ENCODE peak calls at places on chromosome 7, in four cellular contexts. S is astrocyte of the spinal cord; F is hepatic stellate cell; T is activated CD4-positive, alpha-beta memory T cell treated with anti-CD3 and anti-CD28 coated beads for 36 hours. U is an unnamed sample.

GRCh38 chr7:5417106-5418071 is 6.2 kb downstream of the TNRC18 start:
- DNase-seq in S (no peak), T (no peak), F (peak), U (no peak)

GRCh38 chr7:5248201-5248885 is 34.4 kb upstream of the SLC29A4 start:
- DNase-seq in T (no peak), F (no peak), S (peak), U (no peak)

GRCh38 chr7:116120839-116121238 is 89.5 kb upstream of the TES start:
- DNase-seq in F (no peak), S (no peak), T (no peak), U (no peak)

GRCh38 chr7:5636914-5637313 is 144.5 kb downstream of the RNF216 start:
- DNase-seq in F (peak), T (no peak), S (peak), U (peak)

GRCh38 chr7:151793531-151793935 is 83.4 kb downstream of the PRKAG2 start:
- DNase-seq in F (no peak), T (no peak), S (no peak), U (no peak)

GRCh38 chr7:32660936-32661335 is 165.6 kb downstream of the AVL9 start:
- DNase-seq in S (no peak), T (no peak), F (no peak), U (no peak)

GRCh38 chr7:21367081-21367480 is 60.8 kb upstream of the SP4 start:
- DNase-seq in F (no peak), S (no peak), T (no peak), U (no peak)

GRCh38 chr7:21916629-21917028 is 29.1 kb downstream of the CDCA7L start:
- DNase-seq in T (no peak), S (no peak), F (no peak), U (no peak)

GRCh38 chr7:128763541-128763940 is 12.1 kb downstream of the OPN1SW start:
- DNase-seq in S (no peak), T (no peak), F (no peak), U (no peak)

GRCh38 chr7:74289660-74290589 is 718 bp downstream of the CLIP2 start:
- DNase-seq in S (no peak), F (peak), T (peak), U (peak)

GRCh38 chr7:98674881-98675280 is 57.8 kb downstream of the NPTX2 start:
- DNase-seq in F (no peak), S (no peak), T (no peak), U (no peak)

GRCh38 chr7:73809454-73810090 is 21.2 kb upstream of the CLDN4 start:
- DNase-seq in S (no peak), F (no peak), T (no peak), U (no peak)

GRCh38 chr7:72078301-72078700 is 333.8 kb downstream of the CALN1 start:
- DNase-seq in S (no peak), T (no peak), F (no peak), U (no peak)

GRCh38 chr7:151244156-151244870 is 4.2 kb downstream of the SMARCD3 start:
- DNase-seq in S (peak), T (peak), F (peak), U (peak)

GRCh38 chr7:142828101-142828500 is 26.8 kb upstream of the EPHB6 start:
- DNase-seq in T (no peak), S (no peak), F (no peak), U (no peak)

GRCh38 chr7:17159500-17160037 is 138.9 kb upstream of the AHR start:
- DNase-seq in F (no peak), S (no peak), T (peak), U (no peak)

GRCh38 chr7:143145-143751 is 49.1 kb upstream of the FAM20C start:
- DNase-seq in T (no peak), S (no peak), F (no peak), U (no peak)

GRCh38 chr7:98090116-98090515 is 16.5 kb upstream of the LMTK2 start:
- DNase-seq in S (no peak), F (no peak), T (no peak), U (no peak)

GRCh38 chr7:81607987-81608386 is 161.9 kb downstream of the HGF start:
- DNase-seq in T (no peak), S (no peak), F (no peak), U (no peak)

GRCh38 chr7:157046681-157047080 is 36.2 kb upstream of the MNX1 start:
- DNase-seq in F (no peak), S (peak), T (no peak), U (no peak)

GRCh38 chr7:100574362-100575205 is 884 bp upstream of the SAP25 start:
- DNase-seq in S (no peak), T (no peak), F (no peak), U (no peak)

GRCh38 chr7:123472327-123472726 is 62.1 kb downstream of the IQUB start:
- DNase-seq in T (no peak), F (no peak), S (no peak), U (no peak)

GRCh38 chr7:1025747-1026581 is 18.4 kb upstream of the GPR146 start:
- DNase-seq in F (no peak), S (no peak), T (no peak), U (no peak)

GRCh38 chr7:65974191-65974801 is 7.7 kb downstream of the GUSB start:
- DNase-seq in S (no peak), F (no peak), T (no peak), U (no peak)

GRCh38 chr7:155380986-155381851 is 76.7 kb upstream of the EN2 start:
- DNase-seq in F (no peak), S (no peak), T (no peak), U (no peak)

GRCh38 chr7:134022512-134022911 is 104.6 kb upstream of the LRGUK start:
- DNase-seq in F (no peak), T (no peak), S (no peak), U (no peak)

GRCh38 chr7:68576366-68576765 is 1021.9 kb upstream of the AUTS2 start:
- DNase-seq in F (no peak), T (no peak), S (no peak), U (no peak)

U was measured in dermis blood vessel endothelial cell.